ENCODE peak calls at places on chromosomes 5 and 9, in four cellular contexts. Y is prostate gland, Q is cardiac muscle cell, O is pancreas. M is an unnamed sample.

GRCh38 chr9:10899509-10899908 is 286.7 kb upstream of the PTPRD start:
- DNase-seq in Y (no peak), Q (no peak), O (no peak), M (no peak)

GRCh38 chr5:140108093-140109049 is 5.5 kb upstream of the PURA start:
- DNase-seq in Q (no peak), Y (no peak), O (peak), M (no peak)

GRCh38 chr9:129944501-129945116 is 98.4 kb downstream of the FNBP1 start:
- DNase-seq in O (no peak), Y (no peak), Q (no peak), M (no peak)

GRCh38 chr9:91094324-91095083 is 267.2 kb downstream of the AUH start:
- DNase-seq in Y (no peak), Q (no peak), O (no peak), M (no peak)

GRCh38 chr9:98193336-98193944 is 1.0 kb upstream of the CORO2A start:
- DNase-seq in Y (no peak), Q (no peak), O (no peak), M (no peak)

GRCh38 chr5:119312403-119312802 is 43.4 kb upstream of the TNFAIP8 start:
- DNase-seq in Y (no peak), O (no peak), Q (no peak), M (no peak)

GRCh38 chr9:120151806-120152205 is 428.2 kb downstream of the CDK5RAP2 start:
- DNase-seq in O (no peak), Y (no peak), Q (no peak), M (no peak)

GRCh38 chr9:34463098-34463900 is 4.7 kb downstream of the DNAI1 start:
- DNase-seq in O (no peak), Q (peak), Y (no peak), M (peak)

GRCh38 chr5:53431665-53432064 is 48.8 kb upstream of the FST start:
- DNase-seq in Q (peak), Y (no peak), O (no peak), M (peak)

GRCh38 chr5:17129093-17129492 is 88.3 kb upstream of the BASP1 start:
- DNase-seq in Y (no peak), O (no peak), Q (no peak), M (peak)

GRCh38 chr9:72954431-72955420 is 1.9 kb upstream of the ALDH1A1 start:
- DNase-seq in Q (peak), O (no peak), Y (no peak), M (peak)

GRCh38 chr9:70553718-70554673 is 139.5 kb upstream of the KLF9 start:
- DNase-seq in Y (peak), Q (peak), O (no peak), M (no peak)

GRCh38 chr9:130835441-130836298 is 616 bp downstream of the ABL1 start:
- DNase-seq in Q (peak), O (peak), Y (no peak), M (peak)

GRCh38 chr9:98410185-98410697 is 154.8 kb upstream of the TBC1D2 start:
- DNase-seq in O (peak), Q (peak), Y (no peak), M (peak)

GRCh38 chr5:145500712-145501111 is 334.4 kb downstream of the PRELID2 start:
- DNase-seq in Q (no peak), Y (no peak), O (no peak), M (no peak)

GRCh38 chr5:145787001-145787400 is 48.1 kb downstream of the PRELID2 start:
- DNase-seq in Y (no peak), Q (peak), O (no peak), M (peak)

GRCh38 chr9:128151343-128152132 is 2.3 kb downstream of the LCN2 start:
- DNase-seq in O (no peak), Q (no peak), Y (no peak), M (no peak)

GRCh38 chr9:94084314-94084713 is at the start of gene PTPDC1:
- DNase-seq in Q (peak), Y (no peak), O (no peak), M (peak)

GRCh38 chr9:130825051-130825651 is 9.9 kb upstream of the ABL1 start:
- DNase-seq in Y (no peak), O (no peak), Q (peak), M (peak)

GRCh38 chr5:54049144-54049543 is 261.2 kb downstream of the ARL15 start:
- DNase-seq in Y (no peak), O (no peak), Q (no peak), M (no peak)

GRCh38 chr5:119478781-119479180 is 26.5 kb downstream of the HSD17B4 start:
- DNase-seq in O (no peak), Y (no peak), Q (no peak), M (no peak)

GRCh38 chr9:6758418-6759113 is 793 bp downstream of the KDM4C start:
- DNase-seq in Y (peak), Q (peak), O (peak), M (no peak)

GRCh38 chr9:90546200-90546599 is 96.4 kb downstream of the DIRAS2 start:
- DNase-seq in Y (no peak), O (no peak), Q (peak), M (peak)

GRCh38 chr9:136787690-136788400 is 3.3 kb upstream of the TMEM141 start:
- DNase-seq in O (peak), Y (peak), Q (peak), M (peak)

GRCh38 chr9:18343799-18344198 is 130.2 kb upstream of the ADAMTSL1 start:
- DNase-seq in O (no peak), Y (no peak), Q (peak), M (peak)

GRCh38 chr9:92640398-92641091 is 29.4 kb downstream of the IPPK start:
- DNase-seq in Y (no peak), O (no peak), Q (no peak), M (no peak)

GRCh38 chr5:135266301-135266630 is 132.8 kb downstream of the MACROH2A1 start:
- DNase-seq in Y (no peak), O (no peak), Q (no peak), M (peak)

GRCh38 chr5:1310118-1310517 is 15.2 kb upstream of the TERT start:
- DNase-seq in Y (no peak), Q (no peak), O (no peak), M (no peak)

GRCh38 chr5:31537856-31538255 is 5.8 kb downstream of the C5orf22 start:
- DNase-seq in Y (no peak), O (no peak), Q (peak), M (peak)

GRCh38 chr5:14156611-14157493 is 13.7 kb downstream of the TRIO start:
- DNase-seq in Q (peak), O (no peak), Y (no peak), M (peak)

GRCh38 chr9:100505564-100506159 is 32.7 kb downstream of the TMEFF1 start:
- DNase-seq in O (peak), Y (peak), Q (peak), M (peak)

GRCh38 chr9:124611106-124611505 is 103.9 kb upstream of the NR5A1 start:
- DNase-seq in Q (peak), Y (no peak), O (no peak), M (no peak)

GRCh38 chr5:154159343-154159742 is 31.2 kb upstream of the GALNT10 start:
- DNase-seq in Q (peak), O (no peak), Y (no peak), M (no peak)

GRCh38 chr5:53087596-53087995 is 22.0 kb downstream of the MOCS2 start:
- DNase-seq in Y (no peak), O (no peak), Q (peak), M (no peak)

DNA sequence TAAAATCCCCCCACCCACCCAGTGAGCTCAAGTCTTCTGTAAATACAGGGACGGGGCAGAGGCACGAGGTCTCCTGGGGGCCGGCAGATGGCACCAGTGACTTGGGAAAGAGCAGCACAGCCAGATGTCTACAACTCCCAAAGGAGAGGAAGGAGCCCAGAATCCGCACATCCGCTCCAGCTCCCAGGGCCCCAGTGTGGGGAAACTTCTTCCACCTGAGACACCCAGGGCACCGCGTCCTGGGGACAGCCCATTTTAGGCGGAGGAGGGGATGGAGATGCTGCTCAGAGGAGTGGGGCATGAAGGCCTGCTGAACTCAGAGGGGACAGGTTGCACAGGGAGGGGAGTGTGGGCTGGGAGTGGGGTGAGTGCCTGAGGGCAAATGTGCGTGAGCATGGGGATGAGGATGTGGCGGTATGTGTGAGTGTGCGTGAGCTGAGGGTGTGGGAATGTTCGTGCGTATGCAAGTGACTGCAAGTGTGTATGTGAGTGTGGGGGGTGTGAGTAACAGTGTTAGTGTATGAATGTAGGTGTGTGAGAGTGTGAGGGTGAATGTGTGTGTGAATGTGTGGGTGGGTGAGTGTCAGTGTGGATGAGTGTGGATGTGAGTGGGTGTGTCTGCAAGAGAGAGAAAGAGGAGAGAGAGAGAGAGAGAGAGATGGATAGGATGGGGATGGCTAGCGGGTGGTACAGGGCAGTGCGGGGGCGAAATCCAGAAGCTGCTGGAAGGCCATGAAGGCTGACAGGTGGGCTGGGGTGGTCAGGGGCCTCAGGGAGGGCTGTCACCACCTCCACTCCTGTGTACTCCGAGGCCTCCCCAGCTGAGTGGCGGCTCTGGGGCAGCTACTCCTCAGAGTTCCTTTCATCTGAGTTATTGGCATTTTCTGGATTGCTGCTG is 63.5 kb downstream of the DUSP1 start:
- DNase-seq in O (no peak), Q (peak), Y (no peak), M (peak)
- TF ChIP-seq CTCF in O (no peak), Q (peak), Y (no peak), M (peak)

GRCh38 chr5:149937610-149938009 is 7.0 kb downstream of the PDE6A start:
- DNase-seq in O (no peak), Y (peak), Q (no peak), M (no peak)
- H3K4me3 ChIP-seq in O (no peak), Y (no peak), Q (no peak), M (no peak)

DNA sequence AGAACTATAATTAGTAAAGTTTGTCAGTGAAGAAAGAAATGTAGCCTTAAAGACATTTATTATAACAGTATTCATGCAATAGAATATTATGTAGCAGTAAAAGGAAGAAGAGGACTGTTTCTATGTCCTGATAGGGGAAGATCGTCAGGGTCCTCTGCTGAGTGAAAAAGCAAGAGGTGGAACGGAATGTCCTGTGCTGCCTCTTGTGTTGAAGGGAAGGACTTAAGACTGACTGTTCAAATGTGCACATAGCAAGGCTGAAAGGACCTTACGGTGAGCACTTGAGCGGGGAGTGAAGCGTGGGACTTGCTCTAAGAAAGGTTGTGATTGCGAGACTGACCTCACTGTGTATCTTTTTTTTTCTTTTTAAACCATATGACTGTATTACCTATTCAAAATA is 63.2 kb downstream of the SNX24 start:
- DNase-seq in Q (peak), Y (no peak), O (no peak), M (peak)
- TF ChIP-seq CTCF in Q (peak), Y (no peak), O (no peak), M (peak)

GRCh38 chr9:38048319-38048969 is 20.6 kb downstream of the SHB start:
- DNase-seq in O (no peak), Y (no peak), Q (peak), M (peak)
- H3K4me3 ChIP-seq in O (no peak), Y (no peak), Q (no peak), M (no peak)

GRCh38 chr9:79155308-79155707 is 416.5 kb upstream of the TLE4 start:
- DNase-seq in Q (no peak), Y (no peak), O (no peak), M (no peak)
- TF ChIP-seq CTCF in Q (no peak), Y (no peak), O (no peak), M (no peak)

GRCh38 chr5:37198066-37198465 is 51.1 kb downstream of the CPLANE1 start:
- DNase-seq in O (no peak), Q (no peak), Y (no peak), M (no peak)
- H3K4me3 ChIP-seq in O (no peak), Q (no peak), Y (no peak), M (no peak)

DNA sequence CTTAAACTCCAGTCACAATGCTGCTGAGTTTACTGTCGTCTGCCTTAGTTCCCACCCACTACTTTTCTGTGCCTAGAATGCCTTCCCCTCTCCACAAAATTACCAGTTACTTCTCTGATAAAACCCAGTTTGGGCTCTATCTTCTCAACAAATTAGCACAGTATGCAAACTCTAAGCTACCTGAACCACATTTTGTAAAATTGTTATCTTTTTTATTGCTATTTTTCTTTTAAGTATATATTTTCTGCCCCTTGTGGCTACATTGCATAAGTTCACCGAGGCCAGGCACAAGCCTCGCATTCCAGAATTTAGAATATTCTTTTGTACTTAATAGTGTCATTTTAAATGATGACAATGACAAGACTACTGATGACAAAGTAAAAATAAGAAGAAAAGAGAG is 60.0 kb downstream of the POU5F2 start:
- DNase-seq in Y (no peak), Q (no peak), O (no peak), M (no peak)
- TF ChIP-seq CTCF in Y (no peak), Q (peak), O (no peak), M (peak)

GRCh38 chr5:67009028-67009427 is 187.6 kb downstream of the CD180 start:
- DNase-seq in Y (no peak), Q (no peak), O (peak), M (no peak)

GRCh38 chr5:67011422-67011821 is 185.2 kb downstream of the CD180 start:
- DNase-seq in Y (no peak), Q (no peak), O (no peak), M (no peak)

GRCh38 chr5:67012241-67012640 is 184.4 kb downstream of the CD180 start:
- DNase-seq in O (no peak), Q (no peak), Y (no peak), M (no peak)

GRCh38 chr5:67013719-67014118 is 182.9 kb downstream of the CD180 start:
- DNase-seq in Y (no peak), O (no peak), Q (no peak), M (no peak)

DNA sequence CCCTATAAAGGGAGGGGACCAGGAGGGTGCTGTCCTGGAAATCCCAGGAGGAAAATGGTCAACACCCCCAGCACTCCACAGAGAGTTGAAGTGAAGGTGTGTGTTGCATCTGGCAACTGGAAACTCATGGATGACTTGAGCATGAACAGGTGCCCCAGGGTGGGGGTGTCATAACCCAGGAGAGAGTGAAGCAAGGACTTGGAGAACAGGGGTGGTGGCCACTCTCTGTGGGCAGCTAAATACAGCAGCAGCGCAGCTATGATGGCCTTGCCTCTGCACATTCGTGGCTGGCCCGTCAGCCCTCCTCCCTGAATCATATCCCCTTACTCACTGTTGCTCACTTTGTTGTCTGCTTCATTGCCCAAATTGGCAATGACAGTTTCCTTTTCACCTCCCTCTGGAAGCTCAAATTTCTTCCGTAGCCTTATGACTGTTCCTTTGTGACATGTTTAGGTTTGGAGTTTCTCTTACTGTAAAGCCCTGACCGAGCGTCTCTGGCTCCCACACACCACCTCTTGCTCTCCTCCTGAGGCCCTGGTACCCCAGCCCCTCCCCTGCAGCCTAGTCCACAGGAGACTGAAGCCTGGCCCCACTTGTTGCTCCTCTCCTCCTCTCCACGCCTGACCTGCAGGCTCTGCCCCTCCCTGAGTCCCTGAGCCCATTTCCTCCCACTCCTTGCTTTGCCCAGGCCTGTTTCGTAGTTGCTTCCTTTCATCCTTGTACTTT is 185.8 kb downstream of the CD180 start:
- DNase-seq in O (no peak), Q (peak), Y (peak), M (no peak)
- H3K4me3 ChIP-seq in O (no peak), Q (no peak), Y (no peak), M (no peak)

GRCh38 chr5:170572453-170572852 is 68.6 kb downstream of the KCNIP1 start:
- DNase-seq in Y (peak), O (no peak), Q (no peak), M (no peak)

GRCh38 chr5:170571885-170572284 is 68.1 kb downstream of the KCNIP1 start:
- DNase-seq in O (no peak), Y (no peak), Q (no peak), M (no peak)

GRCh38 chr5:170573119-170573518 is 69.3 kb downstream of the KCNIP1 start:
- DNase-seq in Q (no peak), Y (no peak), O (no peak), M (no peak)

GRCh38 chr5:170570492-170570891 is 66.7 kb downstream of the KCNIP1 start:
- DNase-seq in O (no peak), Q (no peak), Y (no peak), M (no peak)

DNA sequence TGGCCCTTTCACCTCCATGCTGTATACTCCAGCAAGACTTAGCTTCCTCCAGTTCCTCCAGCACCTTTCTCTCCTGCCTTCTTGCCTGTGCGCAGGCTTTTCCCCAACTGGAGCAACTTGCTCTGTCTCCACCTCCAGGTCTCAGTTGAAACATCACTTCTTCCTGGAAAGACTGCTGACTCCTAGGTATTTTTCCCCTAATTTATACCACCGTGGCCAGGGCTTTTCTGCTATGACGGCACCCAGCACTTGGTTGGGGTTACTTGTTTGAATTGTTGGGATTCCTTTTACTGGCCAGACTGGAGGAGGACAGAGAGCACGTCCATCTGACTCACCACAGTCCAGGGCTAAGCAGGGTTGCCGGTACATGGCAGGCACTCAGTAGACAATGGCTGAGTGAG is 67.5 kb downstream of the KCNIP1 start:
- DNase-seq in Y (no peak), Q (peak), O (no peak), M (peak)
- TF ChIP-seq CTCF in Y (no peak), Q (no peak), O (no peak), M (peak)